ENCODE peak calls at places on chromosomes 7 and 10, in six cellular contexts. X is PC-3, I is Panc1, S is dorsolateral prefrontal cortex, K is cardiac muscle cell, U is fibroblast of lung. C is an unnamed sample.

GRCh38 chr7:24052572-24053223 is 231.3 kb upstream of the NPY start:
- DNase-seq in I (no peak), X (peak), U (peak), S (no peak), K (peak), C (peak)

GRCh38 chr10:79090134-79090803 is 21.5 kb downstream of the ZMIZ1 start:
- DNase-seq in U (no peak), I (no peak), S (no peak), K (peak), X (peak), C (peak)

GRCh38 chr7:42878303-42878702 is 33.6 kb downstream of the C7orf25 start:
- DNase-seq in I (no peak), X (no peak), K (no peak), U (no peak), S (no peak), C (no peak)

GRCh38 chr7:43076189-43076605 is 36.2 kb upstream of the HECW1 start:
- DNase-seq in U (no peak), I (no peak), X (no peak), S (no peak), K (no peak), C (peak)

GRCh38 chr7:54874804-54875203 is 115.8 kb upstream of the SEC61G start:
- DNase-seq in U (no peak), X (peak), I (no peak), K (no peak), S (no peak), C (no peak)

GRCh38 chr7:19932549-19933249 is 159.3 kb upstream of the TMEM196 start:
- DNase-seq in U (no peak), S (no peak), X (no peak), I (no peak), K (no peak), C (no peak)

GRCh38 chr7:7330997-7331396 is 148.7 kb downstream of the C1GALT1 start:
- DNase-seq in U (no peak), X (no peak), S (no peak), I (no peak), K (no peak), C (no peak)

GRCh38 chr7:51315393-51316261 is 982 bp downstream of the COBL start:
- DNase-seq in S (no peak), K (no peak), I (no peak), X (peak), U (no peak), C (no peak)

GRCh38 chr7:96837583-96837982 is 127.9 kb upstream of the SEM1 start:
- DNase-seq in U (no peak), X (no peak), I (no peak), K (no peak), S (no peak), C (no peak)

GRCh38 chr10:59709472-59710125 is at the start of gene SLC16A9:
- DNase-seq in S (no peak), I (no peak), U (peak), K (peak), X (peak), C (peak)

GRCh38 chr10:6894405-6894804 is 314.3 kb upstream of the PRKCQ start:
- DNase-seq in U (no peak), I (no peak), K (no peak), S (no peak), X (no peak), C (no peak)

GRCh38 chr7:47482013-47482761 is 99.7 kb downstream of the TNS3 start:
- DNase-seq in K (peak), S (no peak), U (peak), I (no peak), X (peak), C (peak)

GRCh38 chr10:7033031-7033430 is 377.8 kb downstream of the SFMBT2 start:
- DNase-seq in I (no peak), S (no peak), K (no peak), U (no peak), X (no peak), C (no peak)

GRCh38 chr7:134552105-134552504 is 3.2 kb downstream of the AKR1B15 start:
- DNase-seq in K (no peak), U (peak), X (no peak), I (no peak), S (no peak), C (peak)

GRCh38 chr7:140005754-140006503 is 56.8 kb downstream of the PARP12 start:
- DNase-seq in I (no peak), S (no peak), X (peak), K (peak), U (peak), C (peak)

DNA sequence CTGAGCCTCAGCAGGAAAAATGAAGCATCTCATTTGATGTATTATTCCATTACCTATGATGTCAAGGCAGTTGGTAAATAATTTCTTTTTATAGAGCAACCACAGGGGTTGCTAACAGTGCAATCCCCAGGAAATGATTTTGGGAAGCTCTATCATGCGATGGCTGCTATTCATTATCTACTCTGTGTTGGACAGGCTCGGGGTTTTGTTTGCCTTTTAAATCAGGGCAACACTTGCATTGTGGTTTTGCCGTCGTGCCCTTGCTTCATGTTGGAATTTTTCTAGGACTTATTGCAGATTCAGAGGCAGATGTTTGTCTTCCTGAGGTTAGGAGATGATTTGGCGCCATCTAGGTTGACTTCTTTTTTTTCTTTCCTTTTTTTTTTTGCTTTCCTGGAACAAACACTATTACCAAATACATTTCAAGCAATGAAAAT is 128.4 kb downstream of the BICC1 start:
- DNase-seq in U (peak), S (no peak), X (peak), I (no peak), K (peak), C (peak)
- H3K4me3 ChIP-seq in U (peak), S (no peak), X (peak), I (no peak), K (no peak), C (no peak)

DNA sequence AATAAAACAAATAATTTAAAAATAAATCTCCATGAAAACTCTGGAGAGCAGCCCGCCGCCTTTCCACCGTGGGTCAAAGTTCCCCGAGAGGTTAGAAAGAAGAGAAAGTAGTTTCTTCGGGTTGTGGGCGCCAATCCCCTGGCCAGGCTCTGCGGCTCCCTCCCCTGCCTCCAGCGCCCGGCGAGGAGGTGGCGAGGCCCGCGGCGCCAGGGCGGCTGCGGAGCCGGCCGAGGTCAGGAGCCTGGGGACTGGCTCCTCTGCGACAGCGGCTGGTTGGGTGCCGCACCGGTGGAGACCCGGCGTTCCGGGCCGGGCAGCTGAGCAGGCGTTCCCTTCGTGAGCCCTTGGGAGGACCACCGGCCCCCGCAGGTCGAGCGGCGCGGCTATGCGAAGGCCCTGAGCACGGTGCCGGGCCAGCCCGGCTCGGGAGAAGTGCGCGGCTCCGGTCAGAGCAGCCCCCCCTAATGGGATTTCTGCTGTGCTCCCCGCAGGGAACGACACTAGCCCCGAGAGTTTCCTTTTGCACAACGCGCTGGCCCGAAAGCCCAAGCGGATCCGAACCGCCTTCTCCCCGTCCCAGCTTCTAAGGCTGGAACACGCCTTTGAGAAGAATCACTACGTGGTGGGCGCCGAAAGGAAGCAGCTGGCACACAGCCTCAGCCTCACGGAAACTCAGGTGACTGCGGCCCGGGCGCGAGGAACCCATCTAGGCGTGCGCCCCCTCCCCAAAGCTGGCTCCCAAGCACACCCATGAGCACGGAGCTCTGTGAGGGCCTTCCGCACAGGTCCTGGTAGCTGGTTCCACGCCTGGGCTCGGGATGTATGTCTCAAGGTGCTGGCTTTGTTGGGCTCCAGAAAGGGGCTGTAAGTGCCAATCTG is 2.8 kb downstream of the EMX2 start:
- DNase-seq in X (no peak), U (no peak), S (no peak), I (no peak), K (no peak), C (no peak)
- H3K4me3 ChIP-seq in X (no peak), U (no peak), S (peak), I (no peak), K (no peak), C (no peak)

GRCh38 chr10:126593968-126594701 is 76.4 kb downstream of the C10orf90 start:
- DNase-seq in K (no peak), X (no peak), U (no peak), I (no peak), S (no peak), C (no peak)

GRCh38 chr10:126596472-126597016 is 73.9 kb downstream of the C10orf90 start:
- DNase-seq in S (no peak), I (no peak), U (no peak), X (no peak), K (no peak), C (no peak)

GRCh38 chr10:126592901-126593300 is 77.6 kb downstream of the C10orf90 start:
- DNase-seq in U (no peak), K (no peak), X (peak), I (no peak), S (no peak), C (peak)

GRCh38 chr10:126597206-126597605 is 73.3 kb downstream of the C10orf90 start:
- DNase-seq in K (no peak), S (no peak), X (no peak), U (no peak), I (no peak), C (no peak)

DNA sequence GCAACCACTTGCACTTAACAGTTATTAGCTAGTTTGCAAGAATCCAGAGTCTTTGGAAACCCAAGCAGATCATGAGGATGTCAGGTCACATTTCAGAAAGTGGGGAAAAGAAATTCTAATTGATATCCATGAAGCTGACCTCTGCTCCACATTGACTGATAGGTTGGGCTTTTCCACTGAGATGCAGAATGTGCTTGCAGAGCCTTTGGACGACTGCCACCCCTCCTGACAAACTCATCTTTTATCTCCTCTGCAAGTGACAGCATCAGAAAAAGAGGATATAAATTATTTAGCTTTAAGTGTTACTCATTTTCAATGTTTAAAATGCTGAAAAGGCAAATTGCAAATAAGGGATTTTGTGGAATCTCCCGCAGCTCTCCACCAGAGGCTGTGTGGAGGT is 75.3 kb downstream of the C10orf90 start:
- DNase-seq in U (no peak), I (no peak), K (no peak), S (no peak), X (no peak), C (no peak)
- H3K4me3 ChIP-seq in U (no peak), I (no peak), K (no peak), S (no peak), X (no peak), C (no peak)

DNA sequence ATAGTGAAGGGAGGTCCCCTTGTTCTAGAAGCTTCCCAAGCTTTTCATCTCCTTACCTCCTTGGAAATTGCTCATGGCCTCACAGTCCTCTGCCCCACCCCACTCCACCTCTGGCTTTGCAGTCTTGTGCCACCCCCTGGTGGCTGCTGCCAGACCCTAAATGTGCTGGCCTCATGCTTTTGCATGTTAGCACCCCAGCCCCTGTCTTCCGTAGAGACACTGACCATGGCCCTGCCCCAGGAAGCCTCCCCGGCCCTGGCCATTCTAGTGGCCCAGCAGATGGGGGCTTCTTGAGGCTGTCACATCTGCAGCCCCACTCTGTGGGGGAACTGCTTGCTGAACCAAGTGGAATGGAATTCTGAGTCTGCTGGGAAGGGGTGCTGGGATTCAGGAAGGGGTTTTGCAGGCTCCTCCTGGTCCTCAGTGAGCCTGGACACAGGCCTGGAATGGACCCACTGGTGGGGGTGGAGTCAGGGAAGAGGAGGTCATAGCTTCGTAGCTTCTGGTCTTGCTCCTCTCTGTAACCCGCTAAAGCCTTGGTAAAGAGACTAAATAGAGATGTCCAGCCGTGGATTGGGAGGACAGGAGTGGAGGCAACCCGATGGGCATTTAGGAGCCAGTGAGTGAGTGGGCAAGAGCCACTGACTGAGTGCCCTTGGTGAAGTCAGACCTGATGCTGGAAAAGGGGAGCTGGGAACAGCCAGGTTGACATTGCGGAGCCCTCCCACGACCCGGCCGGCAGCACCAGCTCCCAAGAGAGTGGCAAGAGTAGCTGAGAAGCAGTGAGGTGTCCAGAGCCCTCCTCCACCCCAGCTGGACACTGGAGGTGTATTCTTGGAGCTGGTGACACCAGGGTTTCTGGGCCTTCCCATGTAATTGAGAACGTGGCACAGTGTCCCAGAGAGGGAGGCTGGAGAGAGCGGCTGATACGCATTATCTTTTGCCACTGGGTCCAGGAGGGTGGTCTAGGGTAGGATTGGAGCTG is 20.9 kb downstream of the RAMP3 start:
- DNase-seq in I (no peak), X (no peak), U (no peak), S (no peak), K (no peak), C (no peak)
- H3K4me3 ChIP-seq in I (no peak), X (no peak), U (no peak), S (no peak), K (no peak), C (no peak)

GRCh38 chr10:54776622-54777021 is 24.4 kb downstream of the PCDH15 start:
- DNase-seq in I (no peak), U (no peak), K (no peak), X (no peak), S (no peak), C (no peak)
- H3K4me3 ChIP-seq in I (no peak), U (no peak), K (no peak), X (no peak), S (no peak), C (no peak)

DNA sequence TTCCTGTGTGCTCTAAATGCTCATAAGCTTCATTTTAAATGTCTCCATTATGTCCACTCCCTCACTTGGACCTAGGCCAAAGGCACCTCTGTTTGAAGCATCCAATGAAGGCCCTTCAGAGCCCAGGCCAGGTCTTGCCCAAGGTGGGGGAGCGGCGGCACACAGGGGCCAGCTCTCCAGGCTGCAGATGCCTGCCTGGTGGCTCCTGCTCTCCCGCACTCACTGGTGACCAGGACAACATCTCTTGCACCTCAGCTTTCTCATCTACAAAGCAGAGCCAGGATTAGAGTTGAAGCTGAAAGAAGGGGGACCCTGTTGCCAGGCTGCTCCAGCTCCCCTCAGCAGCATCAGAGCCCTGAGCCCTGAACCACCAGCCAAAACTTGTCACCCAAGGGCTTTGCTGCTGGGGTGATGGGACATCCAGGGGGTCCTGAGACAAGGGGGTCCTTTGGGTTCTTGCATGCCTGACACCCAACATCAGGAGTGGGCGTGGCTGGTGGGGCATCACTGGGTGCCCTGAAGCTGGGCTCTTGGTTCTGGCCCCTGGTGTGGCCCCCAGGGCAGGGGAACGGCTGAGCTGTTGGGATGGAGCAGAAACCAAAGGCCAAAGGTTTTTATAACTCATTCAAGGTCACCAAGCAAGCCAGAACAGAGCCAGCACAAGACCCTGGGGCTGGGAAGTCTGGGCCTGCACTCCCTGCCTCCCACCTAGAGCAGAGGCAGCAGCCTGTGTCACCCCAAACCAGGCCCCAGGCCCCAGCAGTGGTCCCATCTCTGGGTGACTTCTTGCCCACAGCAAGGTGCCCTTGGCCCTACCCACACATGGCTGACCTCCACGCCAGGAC is 1.2 kb downstream of the NACAD start:
- DNase-seq in X (no peak), S (no peak), U (no peak), I (no peak), K (no peak), C (no peak)
- H3K4me3 ChIP-seq in X (no peak), S (peak), U (no peak), I (no peak), K (no peak), C (peak)

DNA sequence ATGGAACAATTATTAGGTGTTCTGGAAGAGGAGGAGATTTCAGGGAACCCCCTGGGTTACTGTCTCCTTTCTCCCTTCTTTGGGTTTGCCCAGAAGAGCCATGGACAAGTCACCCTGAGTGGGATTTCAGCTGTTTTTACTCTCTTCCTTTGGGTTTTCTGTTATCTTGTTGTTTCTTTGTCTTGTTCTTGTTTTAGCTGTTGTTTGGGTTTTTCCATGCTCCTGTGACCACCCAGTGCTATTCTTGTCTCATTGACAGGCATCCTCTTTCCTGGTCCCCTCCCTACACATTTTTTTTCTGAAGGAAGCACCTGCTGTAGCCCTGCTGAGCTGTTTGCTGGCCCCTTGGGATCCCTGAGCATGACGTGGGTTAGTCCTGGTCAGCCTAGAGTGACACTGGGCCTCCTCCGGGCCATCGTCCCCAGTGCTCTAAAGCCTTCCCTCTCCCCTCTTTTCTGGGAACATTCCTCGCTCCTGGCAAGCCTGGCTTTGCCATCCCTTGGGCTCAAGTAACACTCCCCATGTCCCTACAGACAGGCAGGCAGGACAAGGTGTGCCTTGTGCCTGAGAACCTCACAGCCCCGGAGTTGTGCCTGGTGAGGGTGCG is 3.5 kb downstream of the SH2D4B start:
- DNase-seq in K (peak), S (no peak), U (no peak), I (no peak), X (no peak), C (no peak)
- H3K4me3 ChIP-seq in K (no peak), S (no peak), U (no peak), I (peak), X (no peak), C (no peak)

GRCh38 chr7:25854608-25855497 is 297.1 kb upstream of the NFE2L3 start:
- DNase-seq in S (no peak), X (peak), U (peak), K (peak), I (no peak), C (peak)
- H3K4me3 ChIP-seq in S (no peak), X (peak), U (peak), K (peak), I (no peak), C (no peak)

GRCh38 chr7:28389504-28390385 is 22.6 kb upstream of the CREB5 start:
- DNase-seq in S (no peak), I (no peak), U (peak), X (peak), K (peak), C (peak)
- H3K4me3 ChIP-seq in S (peak), I (no peak), U (peak), X (peak), K (no peak), C (peak)

C was measured in fibroblast of the aortic adventitia.